ENCODE peak calls at places on chromosomes 1 and 21, in six cellular contexts. O, X, K, A, F and C are unnamed samples.

GRCh38 chr21:41761211-41762181 is 5.4 kb downstream of the RIPK4 start:
- DNase-seq in A (no peak), X (no peak), K (peak), F (no peak), O (no peak), C (no peak)

GRCh38 chr1:232045134-232045533 is 418.5 kb downstream of the DISC1 start:
- DNase-seq in X (no peak), O (no peak), A (no peak), F (no peak), K (no peak), C (no peak)

GRCh38 chr21:38506606-38507331 is 8.5 kb upstream of the ERG start:
- DNase-seq in O (no peak), X (no peak), K (no peak), F (no peak), A (no peak), C (no peak)

GRCh38 chr1:62068978-62069377 is 125.7 kb upstream of the L1TD1 start:
- DNase-seq in K (peak), X (no peak), F (no peak), O (peak), A (no peak), C (no peak)

GRCh38 chr1:43996733-43997115 is 5.3 kb downstream of the CCDC24 start:
- DNase-seq in F (no peak), X (no peak), O (no peak), K (no peak), A (no peak), C (no peak)

GRCh38 chr1:12095822-12096263 is 32.7 kb downstream of the TNFRSF8 start:
- DNase-seq in A (no peak), F (no peak), K (no peak), O (peak), X (no peak), C (no peak)

GRCh38 chr21:38027901-38028300 is 111.6 kb upstream of the KCNJ6 start:
- DNase-seq in A (no peak), K (no peak), O (no peak), F (no peak), X (no peak), C (no peak)

GRCh38 chr1:206506803-206507394 is 432 bp upstream of the RASSF5 start:
- DNase-seq in A (no peak), F (no peak), X (no peak), O (no peak), K (no peak), C (no peak)

GRCh38 chr1:53368314-53369033 is 40.6 kb upstream of the LRP8 start:
- DNase-seq in A (no peak), K (peak), F (peak), O (no peak), X (no peak), C (peak)

GRCh38 chr1:6414443-6414844 is 5.3 kb downstream of the HES2 start:
- DNase-seq in X (no peak), O (peak), A (no peak), F (no peak), K (no peak), C (no peak)

GRCh38 chr1:180066150-180066549 is 88.5 kb upstream of the QSOX1 start:
- DNase-seq in X (no peak), O (no peak), A (no peak), K (no peak), F (no peak), C (no peak)

GRCh38 chr1:199909137-199909536 is 118.4 kb upstream of the NR5A2 start:
- DNase-seq in O (no peak), F (no peak), X (no peak), A (no peak), K (no peak), C (no peak)

GRCh38 chr1:226565476-226565875 is 16.9 kb downstream of the STUM start:
- DNase-seq in X (no peak), F (peak), O (no peak), K (no peak), A (no peak), C (no peak)
- H3K27ac ChIP-seq in X (no peak), F (no peak), O (no peak), K (no peak), A (no peak), C (no peak)

GRCh38 chr1:1425753-1426495 is 4.8 kb upstream of the ANKRD65 start:
- DNase-seq in F (no peak), A (no peak), K (no peak), O (no peak), X (no peak), C (peak)
- H3K27ac ChIP-seq in F (no peak), A (no peak), K (no peak), O (no peak), X (peak), C (peak)

GRCh38 chr1:114111731-114112661 is 41.7 kb downstream of the SYT6 start:
- DNase-seq in O (no peak), K (no peak), A (peak), F (no peak), X (no peak), C (no peak)

GRCh38 chr1:114114751-114115104 is 38.9 kb downstream of the SYT6 start:
- DNase-seq in O (no peak), A (no peak), X (no peak), K (no peak), F (no peak), C (no peak)

GRCh38 chr1:114116086-114116485 is 37.6 kb downstream of the SYT6 start:
- DNase-seq in K (no peak), A (no peak), X (no peak), F (no peak), O (no peak), C (no peak)

GRCh38 chr1:114112775-114113174 is 40.9 kb downstream of the SYT6 start:
- DNase-seq in X (no peak), F (no peak), O (no peak), K (no peak), A (peak), C (no peak)

DNA sequence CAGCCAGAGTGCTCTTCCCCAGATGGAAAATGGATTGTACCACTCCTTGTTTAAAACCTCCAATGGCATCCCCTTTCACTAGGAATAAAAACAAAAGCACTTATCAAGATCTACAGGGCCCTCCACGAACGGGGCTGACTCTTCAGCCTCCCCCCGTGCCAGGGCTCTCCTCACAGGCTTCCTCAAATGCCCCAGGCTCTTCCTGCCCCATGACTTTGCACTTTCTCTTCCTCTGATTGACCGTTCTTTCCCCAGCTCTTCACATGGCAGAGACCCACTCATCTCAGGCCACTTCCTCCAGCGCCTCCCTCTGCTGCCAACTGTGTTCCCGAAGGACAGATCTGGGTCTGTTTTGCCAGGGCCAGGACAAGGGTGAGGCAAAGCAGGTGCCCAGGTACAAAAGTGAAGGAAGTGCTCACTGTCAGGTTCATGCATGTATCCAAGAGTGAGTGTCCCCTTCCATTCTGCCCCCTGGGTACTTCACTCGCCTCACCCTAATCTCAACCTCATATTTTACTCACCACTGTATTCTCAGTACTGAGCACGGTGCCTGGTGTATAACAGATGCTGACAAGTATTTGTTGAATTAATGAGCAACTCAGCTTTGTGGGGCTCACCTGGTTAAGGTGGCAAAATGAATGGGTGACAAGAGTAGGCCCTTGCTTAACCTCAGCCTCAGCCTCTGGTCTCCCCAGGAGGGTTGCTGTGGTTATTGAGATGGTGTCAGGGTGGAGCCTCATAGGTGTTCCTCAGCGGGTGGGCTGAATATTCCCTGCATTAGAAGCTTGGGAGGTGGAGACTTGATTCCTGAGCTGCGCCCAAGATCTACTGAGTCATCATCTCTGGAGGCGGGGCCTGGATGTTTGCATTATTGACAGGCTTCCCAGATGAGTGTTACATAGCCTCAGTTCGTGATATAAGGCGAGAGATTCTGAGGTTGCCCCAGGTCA is 39.6 kb downstream of the SYT6 start:
- DNase-seq in F (no peak), K (peak), O (peak), A (no peak), X (no peak), C (no peak)
- H3K27ac ChIP-seq in F (no peak), K (no peak), O (no peak), A (peak), X (no peak), C (peak)

DNA sequence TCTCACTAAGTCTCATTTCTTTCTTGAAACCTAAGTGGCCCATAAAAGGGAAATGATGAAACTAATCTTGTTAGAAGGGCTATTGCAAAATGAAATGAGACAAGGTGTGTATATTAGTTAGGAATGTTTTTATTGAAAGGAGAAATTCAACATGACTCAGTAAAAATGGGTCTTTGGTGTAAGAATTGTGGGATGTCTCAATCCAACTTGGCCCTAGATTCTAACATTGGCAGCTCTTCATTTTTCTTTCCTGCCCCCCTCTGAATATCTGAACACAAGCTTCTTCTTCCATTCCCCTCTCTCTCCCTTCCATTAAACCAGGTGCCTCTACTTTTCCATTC is 26.8 kb upstream of the TARBP1 start:
- DNase-seq in O (peak), F (no peak), X (no peak), A (no peak), K (no peak), C (no peak)
- H3K27ac ChIP-seq in O (peak), F (no peak), X (no peak), A (no peak), K (no peak), C (no peak)

GRCh38 chr1:201807958-201808632 is 20.9 kb upstream of the IPO9 start:
- DNase-seq in O (no peak), F (no peak), K (peak), A (no peak), X (no peak), C (no peak)
- H3K27ac ChIP-seq in O (no peak), F (no peak), K (peak), A (no peak), X (no peak), C (no peak)

DNA sequence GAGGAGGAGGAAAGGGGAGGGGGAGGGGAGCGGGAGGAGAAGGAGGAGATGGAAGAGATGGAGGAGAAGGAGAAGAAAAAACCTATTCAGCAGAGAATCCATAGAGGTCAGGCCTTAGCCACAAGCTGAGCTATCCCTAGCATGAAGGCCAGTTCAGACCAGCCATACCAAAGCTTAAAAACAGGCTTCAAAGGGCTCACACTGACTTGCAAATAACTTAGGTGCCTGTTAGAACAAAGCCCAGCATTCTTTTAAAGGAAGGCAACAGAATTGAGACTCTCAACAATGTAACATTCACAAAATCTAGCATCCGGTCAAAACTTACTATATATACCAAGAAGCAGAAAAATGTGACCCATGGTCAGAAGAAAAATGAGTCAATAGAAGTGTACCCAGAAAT is 43.6 kb upstream of the IFFO2 start:
- DNase-seq in F (no peak), X (peak), A (no peak), O (no peak), K (no peak), C (no peak)
- H3K27ac ChIP-seq in F (no peak), X (peak), A (no peak), O (no peak), K (no peak), C (no peak)

GRCh38 chr21:19853709-19854575 is 1144.3 kb upstream of the NCAM2 start:
- DNase-seq in A (peak), K (no peak), F (no peak), O (no peak), X (no peak), C (no peak)
- H3K27ac ChIP-seq in A (no peak), K (no peak), F (no peak), O (no peak), X (no peak), C (no peak)

DNA sequence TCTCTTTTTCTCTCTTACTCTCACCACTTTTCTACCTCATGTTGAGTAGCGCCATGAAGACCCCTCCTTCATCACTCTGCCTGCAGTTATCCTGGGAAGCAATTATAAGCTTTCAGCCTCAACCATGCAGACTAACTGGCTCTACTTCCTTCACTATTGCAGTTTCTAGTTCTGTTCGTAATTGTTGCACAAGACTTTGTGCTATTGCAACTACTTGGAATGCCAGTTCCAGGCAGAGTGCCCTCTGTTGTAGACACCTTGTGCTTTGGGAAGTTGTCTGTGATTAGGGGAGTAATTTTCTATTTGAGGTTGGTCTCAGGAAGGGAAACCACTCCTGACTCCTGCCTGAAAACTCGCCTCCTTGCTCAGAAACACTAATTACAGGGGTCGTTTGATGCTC is 19.4 kb downstream of the PGM1 start:
- DNase-seq in K (no peak), X (peak), F (no peak), A (no peak), O (no peak), C (no peak)
- H3K27ac ChIP-seq in K (no peak), X (peak), F (no peak), A (no peak), O (no peak), C (no peak)

DNA sequence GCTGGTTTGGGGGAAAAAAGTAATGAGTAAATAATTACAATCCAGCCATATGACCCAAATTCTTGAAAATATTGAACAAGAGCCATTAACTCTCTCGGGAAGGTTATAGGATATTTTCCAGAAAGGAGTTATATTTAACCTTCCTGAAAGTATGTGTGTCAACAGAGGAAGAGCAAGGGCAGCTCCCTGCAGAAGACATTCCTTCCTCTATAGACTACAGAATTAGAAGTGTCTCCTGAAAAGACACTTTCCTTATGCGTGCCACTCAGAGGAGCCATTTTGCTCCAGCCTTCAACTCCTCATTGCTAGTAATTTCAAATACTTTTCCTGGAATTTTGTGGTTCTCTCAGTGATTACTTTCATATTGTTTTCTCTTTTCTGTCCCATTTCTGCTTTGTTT is 648.8 kb downstream of the USP25 start:
- DNase-seq in O (no peak), X (no peak), A (no peak), F (no peak), K (no peak), C (no peak)
- H3K27ac ChIP-seq in O (no peak), X (no peak), A (no peak), F (no peak), K (peak), C (no peak)